ENCODE peak calls at places on chromosomes 7 and 10, in four cellular contexts. One of them, this sample, is unnamed.

GRCh38 chr10:6148251-6148691 is 54.5 kb upstream of the PFKFB3 start:
- DNase-seq in K562: no peak
- DNase-seq in GM12878: no peak
- DNase-seq in GM12891: no peak
- DNase-seq in this sample: peak; percentile 75

GRCh38 chr7:14886533-14886932 is 16.0 kb downstream of the DGKB start:
- DNase-seq in GM12891: no peak
- DNase-seq in GM12878: no peak
- DNase-seq in K562: no peak
- DNase-seq in this sample: no peak

GRCh38 chr7:38700111-38700510 is 68.9 kb upstream of the AMPH start:
- DNase-seq in GM12878: no peak
- DNase-seq in K562: no peak
- DNase-seq in GM12891: no peak
- DNase-seq in this sample: no peak

GRCh38 chr10:33291053-33291592 is 43.3 kb downstream of the NRP1 start:
- DNase-seq in GM12878: no peak
- DNase-seq in GM12891: no peak
- DNase-seq in K562: no peak
- DNase-seq in this sample: no peak

GRCh38 chr7:36955730-36956129 is 231.4 kb upstream of the AOAH start:
- DNase-seq in GM12878: no peak
- DNase-seq in K562: no peak
- DNase-seq in GM12891: no peak
- DNase-seq in this sample: no peak

GRCh38 chr7:85699482-85699881 is 512.6 kb upstream of the SEMA3D start:
- DNase-seq in GM12891: no peak
- DNase-seq in K562: no peak
- DNase-seq in GM12878: no peak
- DNase-seq in this sample: no peak

GRCh38 chr10:101716891-101717659 is 22.1 kb upstream of the FBXW4 start:
- DNase-seq in GM12878: no peak
- DNase-seq in GM12891: no peak
- DNase-seq in K562: no peak
- DNase-seq in this sample: no peak

GRCh38 chr7:150631866-150632864 is at the start of gene GIMAP6:
- DNase-seq in GM12891: no peak
- DNase-seq in GM12878: peak; percentile 51
- DNase-seq in K562: peak; percentile 27
- DNase-seq in this sample: peak; percentile 55

GRCh38 chr10:78211476-78212110 is 177.9 kb downstream of the RPS24 start:
- DNase-seq in GM12891: no peak
- DNase-seq in K562: no peak
- DNase-seq in GM12878: no peak
- DNase-seq in this sample: peak; percentile 59

GRCh38 chr7:111089822-111090426 is 1.0 kb upstream of the LRRN3 start:
- DNase-seq in GM12878: no peak
- DNase-seq in GM12891: no peak
- DNase-seq in K562: peak; percentile 66
- DNase-seq in this sample: peak; percentile 8

GRCh38 chr7:18900236-18900635 is 217.2 kb downstream of the TWIST1 start:
- DNase-seq in K562: no peak
- DNase-seq in GM12891: no peak
- DNase-seq in GM12878: no peak
- DNase-seq in this sample: no peak

GRCh38 chr10:75655791-75656451 is 224.5 kb downstream of the LRMDA start:
- DNase-seq in GM12891: no peak
- DNase-seq in GM12878: no peak
- DNase-seq in K562: no peak
- DNase-seq in this sample: no peak

GRCh38 chr7:116576350-116577319 is 51.8 kb downstream of the CAV1 start:
- DNase-seq in K562: no peak
- DNase-seq in GM12878: no peak
- DNase-seq in GM12891: no peak
- DNase-seq in this sample: no peak

GRCh38 chr7:73986158-73986631 is 41.8 kb upstream of the ELN start:
- DNase-seq in GM12878: no peak
- DNase-seq in K562: no peak
- DNase-seq in GM12891: no peak
- DNase-seq in this sample: no peak

GRCh38 chr10:14093735-14094484 is 236.8 kb downstream of the FRMD4A start:
- DNase-seq in GM12878: no peak
- DNase-seq in GM12891: no peak
- DNase-seq in K562: no peak
- DNase-seq in this sample: no peak

GRCh38 chr10:128064615-128065580 is 61.3 kb downstream of the MKI67 start:
- DNase-seq in K562: no peak
- DNase-seq in GM12891: no peak
- DNase-seq in GM12878: peak; percentile 80
- DNase-seq in this sample: peak; percentile 91

GRCh38 chr10:132361581-132362101 is 29.6 kb downstream of the LRRC27 start:
- DNase-seq in GM12878: no peak
- DNase-seq in GM12891: no peak
- DNase-seq in K562: no peak
- DNase-seq in this sample: no peak

GRCh38 chr10:112763916-112764520 is 186.0 kb upstream of the TCF7L2 start:
- DNase-seq in GM12891: no peak
- DNase-seq in K562: no peak
- DNase-seq in GM12878: no peak
- DNase-seq in this sample: no peak

GRCh38 chr10:86308056-86308455 is 58.5 kb downstream of the GRID1 start:
- DNase-seq in K562: no peak
- DNase-seq in GM12878: no peak
- DNase-seq in GM12891: no peak
- DNase-seq in this sample: no peak

GRCh38 chr7:86313842-86314241 is 329.9 kb upstream of the GRM3 start:
- DNase-seq in GM12891: no peak
- DNase-seq in K562: no peak
- DNase-seq in GM12878: no peak
- DNase-seq in this sample: no peak

GRCh38 chr10:90930070-90930837 is 9.4 kb upstream of the ANKRD1 start:
- DNase-seq in GM12891: no peak
- DNase-seq in GM12878: no peak
- DNase-seq in K562: no peak
- DNase-seq in this sample: no peak

GRCh38 chr7:116986611-116987565 is 33.6 kb downstream of the ST7 start:
- DNase-seq in K562: no peak
- DNase-seq in GM12891: no peak
- DNase-seq in GM12878: no peak
- DNase-seq in this sample: peak; percentile 18

GRCh38 chr10:122112625-122113160 is 123.7 kb downstream of the TACC2 start:
- DNase-seq in K562: peak; percentile 22
- DNase-seq in GM12878: no peak
- DNase-seq in GM12891: no peak
- DNase-seq in this sample: no peak

GRCh38 chr7:19958309-19958896 is 185.0 kb upstream of the TMEM196 start:
- DNase-seq in K562: no peak
- DNase-seq in GM12878: no peak
- DNase-seq in GM12891: no peak
- DNase-seq in this sample: no peak

GRCh38 chr10:96017227-96017687 is 26.1 kb upstream of the CCNJ start:
- DNase-seq in GM12891: peak; percentile 22
- DNase-seq in K562: peak; percentile 51
- DNase-seq in GM12878: peak; percentile 32
- DNase-seq in this sample: peak; percentile 48

GRCh38 chr7:7274782-7275181 is 92.4 kb downstream of the C1GALT1 start:
- DNase-seq in K562: no peak
- DNase-seq in GM12891: no peak
- DNase-seq in GM12878: no peak
- DNase-seq in this sample: no peak

GRCh38 chr7:131620673-131621609 is 64.5 kb upstream of the PODXL start:
- DNase-seq in GM12878: no peak
- DNase-seq in GM12891: no peak
- DNase-seq in K562: no peak
- DNase-seq in this sample: no peak

GRCh38 chr7:121012919-121013318 is 24.4 kb downstream of the CPED1 start:
- DNase-seq in K562: no peak
- DNase-seq in GM12878: no peak
- DNase-seq in GM12891: no peak
- DNase-seq in this sample: no peak

GRCh38 chr7:148255333-148255732 is 335.2 kb upstream of the C7orf33 start:
- DNase-seq in GM12878: no peak
- DNase-seq in GM12891: no peak
- DNase-seq in K562: no peak
- DNase-seq in this sample: no peak

GRCh38 chr10:101139421-101139911 is 8.4 kb downstream of the TLX1 start:
- DNase-seq in GM12878: no peak
- DNase-seq in K562: no peak
- DNase-seq in GM12891: no peak
- DNase-seq in this sample: no peak

GRCh38 chr7:155919400-155920067 is 107.3 kb upstream of the SHH start:
- DNase-seq in GM12878: no peak
- DNase-seq in GM12891: no peak
- DNase-seq in K562: no peak
- DNase-seq in this sample: no peak

GRCh38 chr7:30232366-30232765 is 52.0 kb upstream of the ZNRF2 start:
- DNase-seq in GM12878: no peak
- DNase-seq in K562: no peak
- DNase-seq in GM12891: no peak
- DNase-seq in this sample: no peak

GRCh38 chr7:94630855-94631254 is 25.1 kb downstream of the SGCE start:
- DNase-seq in K562: no peak
- DNase-seq in GM12878: no peak
- DNase-seq in GM12891: no peak
- DNase-seq in this sample: no peak

GRCh38 chr7:90574136-90574819 is 21.8 kb upstream of the CDK14 start:
- DNase-seq in GM12878: no peak
- DNase-seq in K562: no peak
- DNase-seq in GM12891: no peak
- DNase-seq in this sample: no peak

GRCh38 chr7:116938678-116939077 is 14.6 kb upstream of the ST7 start:
- DNase-seq in GM12878: no peak
- DNase-seq in GM12891: no peak
- DNase-seq in K562: no peak
- DNase-seq in this sample: no peak

GRCh38 chr7:151330181-151330580 is 11.4 kb upstream of the NUB1 start:
- DNase-seq in K562: no peak
- DNase-seq in GM12878: no peak
- DNase-seq in GM12891: no peak
- DNase-seq in this sample: no peak

GRCh38 chr10:119896937-119897336 is 4.4 kb downstream of the SEC23IP start:
- DNase-seq in K562: no peak
- DNase-seq in GM12891: no peak
- DNase-seq in GM12878: no peak
- DNase-seq in this sample: no peak

GRCh38 chr7:142348921-142349401 is 91.1 kb upstream of the PRSS58 start:
- DNase-seq in GM12878: no peak
- DNase-seq in GM12891: no peak
- DNase-seq in K562: no peak
- DNase-seq in this sample: no peak

GRCh38 chr7:70736715-70737460 is 395.1 kb upstream of the GALNT17 start:
- DNase-seq in GM12891: no peak
- DNase-seq in K562: no peak
- DNase-seq in GM12878: no peak
- DNase-seq in this sample: no peak

GRCh38 chr7:35630573-35630972 is 64.4 kb downstream of the HERPUD2 start:
- DNase-seq in GM12891: no peak
- DNase-seq in GM12878: no peak
- DNase-seq in K562: no peak
- DNase-seq in this sample: no peak

DNA sequence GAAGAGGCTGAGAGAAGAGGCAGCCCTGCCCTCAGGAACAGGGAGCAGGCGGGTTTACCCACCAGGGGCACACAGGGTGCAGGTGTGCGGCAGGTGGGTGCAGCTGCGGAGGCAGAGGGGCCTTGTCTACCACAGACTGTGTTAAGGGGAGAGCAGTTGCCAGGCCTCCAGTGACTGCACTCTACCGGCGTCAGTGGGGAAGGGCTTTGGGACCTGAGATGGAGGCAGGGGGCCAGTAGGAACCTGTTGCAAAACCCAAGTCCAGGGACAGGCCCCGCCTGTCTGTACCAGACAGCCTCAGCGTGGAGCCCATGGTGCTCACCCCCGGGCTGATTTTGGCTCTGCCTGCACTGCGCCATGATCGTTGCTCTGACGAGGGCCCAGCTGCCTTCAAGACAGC is 507.6 kb upstream of the FOXK1 start:
- DNase-seq in GM12878: no peak
- DNase-seq in GM12891: no peak
- DNase-seq in K562: no peak
- DNase-seq in this sample: no peak
- TF ChIP-seq SPI1 in GM12878: no peak
- TF ChIP-seq SPI1 in GM12891: no peak
- TF ChIP-seq SPI1 in K562: no peak
- TF ChIP-seq SPI1 in this sample: no peak

GRCh38 chr7:25026156-25026555 is 46.2 kb upstream of the OSBPL3 start:
- DNase-seq in GM12891: no peak
- DNase-seq in GM12878: no peak
- DNase-seq in K562: no peak
- DNase-seq in this sample: no peak
- TF ChIP-seq SPI1 in GM12891: no peak
- TF ChIP-seq SPI1 in GM12878: no peak
- TF ChIP-seq SPI1 in K562: no peak
- TF ChIP-seq SPI1 in this sample: no peak

GRCh38 chr7:158276414-158277218 is 311.0 kb downstream of the PTPRN2 start:
- DNase-seq in GM12891: no peak
- DNase-seq in GM12878: no peak
- DNase-seq in K562: no peak
- DNase-seq in this sample: no peak

GRCh38 chr7:158274996-158275395 is 312.6 kb downstream of the PTPRN2 start:
- DNase-seq in GM12891: no peak
- DNase-seq in K562: no peak
- DNase-seq in GM12878: no peak
- DNase-seq in this sample: no peak

GRCh38 chr7:158274404-158274811 is 313.2 kb downstream of the PTPRN2 start:
- DNase-seq in GM12878: no peak
- DNase-seq in K562: no peak
- DNase-seq in GM12891: no peak
- DNase-seq in this sample: no peak

GRCh38 chr7:158277219-158278141 is 310.1 kb downstream of the PTPRN2 start:
- DNase-seq in GM12878: no peak
- DNase-seq in K562: no peak
- DNase-seq in GM12891: no peak
- DNase-seq in this sample: no peak

GRCh38 chr7:158275711-158276413 is 311.8 kb downstream of the PTPRN2 start:
- DNase-seq in GM12878: no peak
- DNase-seq in K562: no peak
- DNase-seq in GM12891: no peak
- DNase-seq in this sample: no peak
- TF ChIP-seq SPI1 in GM12878: no peak
- TF ChIP-seq SPI1 in K562: no peak
- TF ChIP-seq SPI1 in GM12891: no peak
- TF ChIP-seq SPI1 in this sample: no peak

GRCh38 chr7:44238116-44238695 is 37.4 kb downstream of the YKT6 start:
- DNase-seq in GM12891: no peak
- DNase-seq in GM12878: no peak
- DNase-seq in K562: no peak
- DNase-seq in this sample: no peak

GRCh38 chr7:44242091-44242490 is 41.3 kb downstream of the YKT6 start:
- DNase-seq in GM12891: no peak
- DNase-seq in K562: no peak
- DNase-seq in GM12878: no peak
- DNase-seq in this sample: no peak

GRCh38 chr7:44239361-44239760 is 38.6 kb downstream of the YKT6 start:
- DNase-seq in GM12891: no peak
- DNase-seq in GM12878: no peak
- DNase-seq in K562: no peak
- DNase-seq in this sample: no peak

GRCh38 chr7:44240376-44240775 is 39.6 kb downstream of the YKT6 start:
- DNase-seq in GM12891: no peak
- DNase-seq in GM12878: no peak
- DNase-seq in K562: no peak
- DNase-seq in this sample: no peak

GRCh38 chr7:44240983-44241510 is 40.3 kb downstream of the YKT6 start:
- DNase-seq in GM12891: peak; percentile 92
- DNase-seq in K562: peak; percentile 90
- DNase-seq in GM12878: peak; percentile 27
- DNase-seq in this sample: peak; percentile 61
- TF ChIP-seq SPI1 in GM12891: peak; percentile 1
- TF ChIP-seq SPI1 in K562: no peak
- TF ChIP-seq SPI1 in GM12878: peak; percentile 14
- TF ChIP-seq SPI1 in this sample: no peak

This sample was measured in HL-60.